ENCODE peak calls at places on chromosomes 4 and X, in four cellular contexts. One of them, this sample, is unnamed.

GRCh38 chr4:33025236-33025635 is 2305.1 kb downstream of the PCDH7 start:
- DNase-seq in activated T-cell treated with anti-CD3 and anti-CD28 coated beads for 24 hours: no peak
- DNase-seq in mesenteric fat pad: no peak
- DNase-seq in colonic mucosa: no peak
- DNase-seq in this sample: no peak

GRCh38 chr4:83075271-83075670 is 39.3 kb downstream of the PLAC8 start:
- DNase-seq in colonic mucosa: no peak
- DNase-seq in mesenteric fat pad: no peak
- DNase-seq in activated T-cell treated with anti-CD3 and anti-CD28 coated beads for 24 hours: no peak
- DNase-seq in this sample: no peak

GRCh38 chrX:20481632-20482031 is 214.9 kb upstream of the RPS6KA3 start:
- DNase-seq in activated T-cell treated with anti-CD3 and anti-CD28 coated beads for 24 hours: no peak
- DNase-seq in colonic mucosa: no peak
- DNase-seq in mesenteric fat pad: no peak
- DNase-seq in this sample: no peak

GRCh38 chr4:125303058-125303457 is 11.7 kb upstream of the FAT4 start:
- DNase-seq in activated T-cell treated with anti-CD3 and anti-CD28 coated beads for 24 hours: no peak
- DNase-seq in colonic mucosa: no peak
- DNase-seq in mesenteric fat pad: no peak
- DNase-seq in this sample: no peak

GRCh38 chr4:153577053-153577452 is 107.0 kb upstream of the TLR2 start:
- DNase-seq in mesenteric fat pad: no peak
- DNase-seq in colonic mucosa: peak; percentile 65
- DNase-seq in activated T-cell treated with anti-CD3 and anti-CD28 coated beads for 24 hours: no peak
- DNase-seq in this sample: no peak

GRCh38 chrX:39859991-39860861 is 237.5 kb downstream of the BCOR start:
- DNase-seq in mesenteric fat pad: no peak
- DNase-seq in activated T-cell treated with anti-CD3 and anti-CD28 coated beads for 24 hours: peak; percentile 78
- DNase-seq in colonic mucosa: no peak
- DNase-seq in this sample: no peak

GRCh38 chr4:14434483-14434882 is 567.8 kb upstream of the CPEB2 start:
- DNase-seq in mesenteric fat pad: no peak
- DNase-seq in colonic mucosa: no peak
- DNase-seq in activated T-cell treated with anti-CD3 and anti-CD28 coated beads for 24 hours: no peak
- DNase-seq in this sample: no peak

GRCh38 chr4:46270986-46271596 is 118.8 kb downstream of the GABRA2 start:
- DNase-seq in mesenteric fat pad: no peak
- DNase-seq in activated T-cell treated with anti-CD3 and anti-CD28 coated beads for 24 hours: no peak
- DNase-seq in colonic mucosa: no peak
- DNase-seq in this sample: no peak

GRCh38 chr4:109576462-109576861 is 16.4 kb downstream of the MCUB start:
- DNase-seq in colonic mucosa: no peak
- DNase-seq in activated T-cell treated with anti-CD3 and anti-CD28 coated beads for 24 hours: no peak
- DNase-seq in mesenteric fat pad: no peak
- DNase-seq in this sample: no peak

GRCh38 chr4:1401409-1402020 is 4.7 kb downstream of the NKX1-1 start:
- DNase-seq in colonic mucosa: no peak
- DNase-seq in activated T-cell treated with anti-CD3 and anti-CD28 coated beads for 24 hours: no peak
- DNase-seq in mesenteric fat pad: peak; percentile 83
- DNase-seq in this sample: no peak

GRCh38 chrX:53284684-53285447 is 3.5 kb upstream of the IQSEC2 start:
- DNase-seq in activated T-cell treated with anti-CD3 and anti-CD28 coated beads for 24 hours: peak; percentile 20
- DNase-seq in mesenteric fat pad: peak; percentile 89
- DNase-seq in colonic mucosa: peak; percentile 73
- DNase-seq in this sample: peak; percentile 15

GRCh38 chr4:36348403-36348938 is 67.1 kb downstream of the DTHD1 start:
- DNase-seq in activated T-cell treated with anti-CD3 and anti-CD28 coated beads for 24 hours: no peak
- DNase-seq in colonic mucosa: no peak
- DNase-seq in mesenteric fat pad: no peak
- DNase-seq in this sample: no peak